ENCODE peak calls at places on chromosome 18, in eight cellular contexts. E is keratinocyte, H is fibroblast of lung, U is endothelial cell of umbilical vein, C is OCI-LY7, V is PC-9, P is GM23248, Z is K562. J is an unnamed sample. For H3K79me2, the result is how much of the 10 kb centered on the place peaks cover.

GRCh38 chr18:31099490-31100230 is 2.6 kb downstream of the DSC2 start:
- DNase-seq in P (no peak), H (no peak), Z (no peak), E (no peak), U (no peak), C (no peak), V (no peak), J (no peak)

GRCh38 chr18:23871410-23871809 is 143.1 kb upstream of the TTC39C start:
- DNase-seq in V (peak), C (peak), Z (no peak), P (no peak), E (peak), U (peak), H (no peak), J (no peak)

GRCh38 chr18:49360582-49360981 is 99.9 kb downstream of the DYM start:
- DNase-seq in V (no peak), U (no peak), E (no peak), C (peak), P (no peak), H (no peak), Z (no peak), J (no peak)

GRCh38 chr18:51235011-51235789 is 37.7 kb upstream of the MEX3C start:
- DNase-seq in V (peak), E (no peak), Z (no peak), H (no peak), P (peak), U (no peak), C (no peak), J (no peak)

GRCh38 chr18:23583071-23583865 is 3.0 kb downstream of the NPC1 start:
- DNase-seq in V (no peak), E (no peak), C (no peak), U (no peak), Z (no peak), H (no peak), P (no peak), J (no peak)

GRCh38 chr18:7146067-7146466 is 28.5 kb upstream of the LAMA1 start:
- DNase-seq in Z (no peak), H (no peak), E (no peak), V (no peak), U (no peak), C (no peak), P (no peak), J (no peak)

GRCh38 chr18:79469309-79469708 is 73.6 kb downstream of the NFATC1 start:
- DNase-seq in P (no peak), C (no peak), H (no peak), Z (no peak), E (no peak), U (no peak), V (no peak), J (no peak)

GRCh38 chr18:8151176-8151575 is 458.1 kb upstream of the RAB12 start:
- DNase-seq in Z (no peak), P (no peak), U (no peak), H (peak), C (no peak), V (no peak), E (no peak), J (no peak)

GRCh38 chr18:3281456-3282400 is 19.8 kb downstream of the MYL12B start:
- DNase-seq in H (peak), U (peak), V (no peak), Z (peak), E (no peak), P (peak), C (peak), J (peak)

GRCh38 chr18:41829648-41830516 is 125.2 kb upstream of the PIK3C3 start:
- DNase-seq in H (no peak), P (no peak), U (peak), Z (no peak), V (peak), C (no peak), E (no peak), J (no peak)

GRCh38 chr18:323253-323622 is 55.4 kb upstream of the THOC1 start:
- DNase-seq in E (no peak), U (peak), P (peak), Z (no peak), C (no peak), H (peak), V (no peak), J (no peak)

GRCh38 chr18:5294618-5295230 is 802 bp downstream of the ZBTB14 start:
- DNase-seq in C (peak), Z (no peak), E (no peak), H (peak), U (peak), V (no peak), P (no peak), J (no peak)

GRCh38 chr18:32328379-32328778 is 138.5 kb downstream of the MEP1B start:
- DNase-seq in C (no peak), U (no peak), H (peak), V (no peak), P (peak), E (no peak), Z (no peak), J (no peak)

GRCh38 chr18:41227993-41228392 is 727.0 kb upstream of the PIK3C3 start:
- DNase-seq in C (no peak), V (no peak), P (no peak), H (no peak), U (no peak), Z (no peak), E (no peak), J (no peak)

GRCh38 chr18:29226201-29226600 is 1049.3 kb upstream of the CDH2 start:
- DNase-seq in C (no peak), H (no peak), U (no peak), Z (no peak), P (no peak), V (peak), E (no peak), J (no peak)

GRCh38 chr18:9771261-9771976 is 63.3 kb downstream of the RAB31 start:
- DNase-seq in V (peak), P (peak), E (no peak), Z (peak), H (peak), C (peak), U (peak), J (peak)

GRCh38 chr18:33578371-33579146 is 540 bp downstream of the ASXL3 start:
- DNase-seq in V (no peak), H (no peak), C (peak), U (no peak), P (peak), Z (no peak), E (no peak), J (no peak)

GRCh38 chr18:21309248-21309647 is 67.2 kb downstream of the GREB1L start:
- DNase-seq in E (no peak), U (no peak), Z (no peak), C (no peak), V (no peak), H (no peak), P (no peak), J (no peak)

GRCh38 chr18:46575851-46576250 is 81.2 kb downstream of the LOXHD1 start:
- DNase-seq in H (no peak), Z (no peak), P (no peak), C (no peak), V (no peak), U (no peak), E (no peak), J (no peak)

GRCh38 chr18:27656167-27656778 is 471.2 kb upstream of the CHST9 start:
- DNase-seq in P (peak), V (no peak), E (peak), H (no peak), C (no peak), Z (no peak), U (no peak), J (no peak)

GRCh38 chr18:27750014-27750413 is 426.9 kb downstream of the CDH2 start:
- DNase-seq in V (peak), E (peak), U (peak), C (peak), Z (no peak), H (peak), P (peak), J (peak)

GRCh38 chr18:32366586-32367538 is 103.8 kb downstream of the GAREM1 start:
- DNase-seq in V (no peak), E (no peak), P (peak), U (no peak), H (peak), Z (no peak), C (no peak), J (no peak)

GRCh38 chr18:35083174-35083712 is 42.0 kb downstream of the MAPRE2 start:
- DNase-seq in C (no peak), H (no peak), P (no peak), U (no peak), Z (no peak), V (no peak), E (no peak), J (no peak)

GRCh38 chr18:79559121-79559835 is 120.3 kb upstream of the CTDP1 start:
- DNase-seq in C (no peak), Z (no peak), P (no peak), U (no peak), H (no peak), V (no peak), E (no peak), J (no peak)

GRCh38 chr18:45974088-45974536 is 7.0 kb upstream of the EPG5 start:
- DNase-seq in V (peak), P (peak), E (peak), Z (peak), C (peak), H (peak), U (peak), J (peak)

GRCh38 chr18:3715223-3716080 is 265.5 kb downstream of the TGIF1 start:
- DNase-seq in V (no peak), Z (no peak), U (no peak), H (no peak), E (no peak), C (peak), P (no peak), J (no peak)

GRCh38 chr18:13137939-13138821 is 80.4 kb upstream of the LDLRAD4 start:
- DNase-seq in E (no peak), H (peak), P (peak), Z (peak), C (no peak), U (peak), V (peak), J (no peak)

GRCh38 chr18:13137041-13137938 is 81.3 kb upstream of the LDLRAD4 start:
- DNase-seq in V (no peak), Z (no peak), H (no peak), C (no peak), P (peak), E (no peak), U (peak), J (no peak)

GRCh38 chr18:13136056-13136688 is 82.4 kb upstream of the LDLRAD4 start:
- DNase-seq in V (peak), Z (no peak), E (no peak), C (no peak), P (no peak), U (no peak), H (no peak), J (no peak)

GRCh38 chr18:13134551-13135401 is 83.8 kb upstream of the LDLRAD4 start:
- DNase-seq in C (no peak), V (no peak), E (no peak), U (no peak), P (no peak), H (no peak), Z (no peak), J (no peak)

GRCh38 chr18:13136689-13137040 is 81.9 kb upstream of the LDLRAD4 start:
- DNase-seq in P (peak), H (no peak), E (no peak), V (no peak), C (no peak), U (peak), Z (no peak), J (no peak)
- H2AFZ ChIP-seq in P (peak), H (no peak), E (peak), V (peak), C (no peak), U (peak), Z (no peak), J (no peak)

DNA sequence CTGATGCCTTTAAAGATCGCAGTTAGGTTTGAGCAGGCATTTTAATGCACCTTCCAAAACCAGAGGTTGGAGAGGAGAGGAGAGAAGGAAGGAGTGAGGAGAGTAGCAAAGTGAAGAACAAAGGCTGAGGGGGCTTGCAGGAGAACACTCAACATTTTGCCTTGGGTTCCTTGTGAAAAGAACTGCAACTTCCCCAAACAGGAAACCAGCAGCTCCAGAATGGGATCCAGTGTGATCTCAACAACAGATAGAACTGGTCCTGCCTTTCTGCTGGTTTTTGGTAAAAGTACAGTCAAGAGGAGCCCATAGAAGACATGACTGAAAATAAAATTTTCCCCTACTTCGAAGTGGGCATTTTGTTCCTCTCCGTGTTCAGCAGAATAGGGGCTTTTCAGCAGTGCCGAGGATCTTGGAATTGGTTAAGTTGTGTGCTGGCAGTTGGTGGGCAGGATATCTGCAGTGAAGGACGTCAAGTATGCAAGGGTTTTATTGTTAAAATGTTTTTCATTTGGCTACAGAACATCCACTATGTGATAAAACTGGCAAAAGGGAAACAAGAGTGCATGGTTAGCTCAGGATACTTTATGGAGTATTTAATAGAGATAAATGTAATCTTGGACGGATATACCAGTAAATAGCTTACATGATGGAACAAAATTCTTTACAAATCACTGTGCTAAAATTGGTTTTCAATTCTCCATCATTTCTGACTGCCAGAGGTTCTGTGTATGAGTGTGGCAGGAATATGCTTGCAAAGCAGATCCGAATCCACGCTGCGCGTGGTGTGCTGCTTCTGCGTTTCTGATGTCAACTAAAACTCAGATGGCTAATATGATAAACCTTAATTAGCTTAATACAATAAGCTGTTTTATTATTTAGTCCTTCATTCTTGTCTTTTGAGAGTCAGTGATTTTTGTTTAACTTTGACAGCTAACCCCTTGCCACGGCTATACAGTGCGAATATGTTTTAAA is 1.9 kb downstream of the ZNF532 start:
- DNase-seq in P (no peak), H (no peak), U (peak), E (no peak), V (no peak), C (no peak), Z (no peak), J (no peak)
- H3K79me2 ChIP-seq in P (half or more), H (under half), U (under half), E (under half), V (under half), C (under half), Z (under half), J (under half)

GRCh38 chr18:69557246-69557781 is 156.6 kb downstream of the DOK6 start:
- DNase-seq in Z (no peak), E (no peak), V (no peak), P (no peak), C (no peak), U (no peak), H (no peak), J (no peak)
- H2AFZ ChIP-seq in Z (no peak), E (no peak), V (no peak), P (no peak), C (no peak), U (no peak), H (no peak), J (no peak)

GRCh38 chr18:63160172-63160995 is 159.2 kb downstream of the BCL2 start:
- DNase-seq in H (no peak), Z (no peak), P (no peak), E (no peak), V (no peak), C (no peak), U (no peak), J (no peak)
- H3K79me2 ChIP-seq in H (under half), Z (under half), P (under half), E (under half), V (under half), C (under half), U (under half), J (under half)

GRCh38 chr18:48319796-48320638 is 89.2 kb downstream of the ZBTB7C start:
- DNase-seq in P (peak), U (no peak), H (no peak), V (no peak), E (no peak), Z (no peak), C (no peak), J (no peak)
- H2AFZ ChIP-seq in P (no peak), U (no peak), H (no peak), V (no peak), E (peak), Z (no peak), C (no peak), J (no peak)

GRCh38 chr18:55266981-55267380 is 307.7 kb upstream of the CCDC68 start:
- DNase-seq in V (no peak), E (no peak), Z (no peak), H (no peak), P (peak), C (no peak), U (peak), J (no peak)

GRCh38 chr18:55265916-55266488 is 306.7 kb upstream of the CCDC68 start:
- DNase-seq in P (peak), C (no peak), Z (no peak), V (no peak), H (peak), U (peak), E (peak), J (no peak)

GRCh38 chr18:55268146-55268545 is 308.9 kb upstream of the CCDC68 start:
- DNase-seq in H (no peak), Z (no peak), C (peak), E (no peak), V (no peak), U (peak), P (no peak), J (no peak)

GRCh38 chr18:55264108-55264507 is 304.8 kb upstream of the CCDC68 start:
- DNase-seq in V (no peak), Z (no peak), H (no peak), E (no peak), P (no peak), U (peak), C (no peak), J (no peak)

GRCh38 chr18:55265130-55265675 is 305.9 kb upstream of the CCDC68 start:
- DNase-seq in P (no peak), C (no peak), E (no peak), U (peak), V (no peak), H (no peak), Z (no peak), J (no peak)
- H3K79me2 ChIP-seq in P (under half), C (under half), E (under half), U (under half), V (under half), H (under half), Z (under half), J (under half)

J was measured in HCT116.